ENCODE peak calls at places on chromosome 10, in eight cellular contexts. I is stimulated activated CD8-positive, alpha-beta memory T cell treated with anti-CD3 and anti-CD28 coated beads, Interleukin-4, amount 100 ng/mL, for 1 hour; S is posterior vena cava; E is RPMI8226; K is NCI-H2171; X is AG04450; P is GM23338; J is A549. B is an unnamed sample.

GRCh38 chr10:95756061-95756751 is at the start of gene ENTPD1:
- DNase-seq in I (no peak), X (peak; percentile 0), P (peak; percentile 59), E (no peak), K (no peak), S (peak; percentile 59), J (no peak), B (peak; percentile 37)

GRCh38 chr10:133082685-133083421 is 4.9 kb upstream of the ADGRA1 start:
- DNase-seq in X (no peak), I (no peak), S (no peak), E (no peak), K (no peak), P (no peak), J (no peak), B (no peak)

GRCh38 chr10:49140306-49141175 is 6.7 kb upstream of the FAM170B start:
- DNase-seq in J (no peak), E (no peak), S (no peak), I (no peak), X (no peak), P (no peak), K (no peak), B (no peak)

GRCh38 chr10:106474891-106475290 is 689.6 kb downstream of the SORCS1 start:
- DNase-seq in P (no peak), K (no peak), S (no peak), E (no peak), X (no peak), I (no peak), J (no peak), B (no peak)

GRCh38 chr10:132103116-132103910 is 37.6 kb downstream of the JAKMIP3 start:
- DNase-seq in J (no peak), P (no peak), E (no peak), K (no peak), S (peak; percentile 30), I (no peak), X (no peak), B (no peak)

GRCh38 chr10:81450651-81451050 is 424.3 kb upstream of the NRG3 start:
- DNase-seq in K (no peak), E (no peak), I (no peak), J (no peak), S (no peak), P (no peak), X (no peak), B (no peak)

GRCh38 chr10:114616103-114616502 is 42.0 kb downstream of the ABLIM1 start:
- DNase-seq in E (no peak), S (no peak), I (no peak), K (no peak), J (no peak), X (no peak), P (no peak), B (no peak)

GRCh38 chr10:4704034-4704545 is 121.9 kb upstream of the AKR1E2 start:
- DNase-seq in S (no peak), I (no peak), X (no peak), P (no peak), J (peak; percentile 18), K (no peak), E (peak; percentile 47), B (no peak)

GRCh38 chr10:87547734-87548311 is 43.1 kb downstream of the MINPP1 start:
- DNase-seq in K (no peak), J (no peak), I (no peak), S (no peak), E (no peak), X (peak; percentile 45), P (peak; percentile 21), B (no peak)

B was measured in H9.